ENCODE peak calls at places on chromosomes 5 and 9, in six cellular contexts. J, T, K, D, Q and B are unnamed samples.

GRCh38 chr9:37430841-37431597 is 8.5 kb downstream of the GRHPR start:
- DNase-seq in J (no peak), T (peak), K (no peak), D (no peak), Q (no peak), B (peak)

GRCh38 chr5:80668016-80668969 is 13.5 kb upstream of the DHFR start:
- DNase-seq in J (no peak), T (no peak), K (no peak), D (peak), Q (no peak), B (no peak)

GRCh38 chr5:73193592-73193991 is 20.6 kb downstream of the TMEM174 start:
- DNase-seq in J (no peak), T (no peak), K (no peak), D (no peak), Q (no peak), B (no peak)

GRCh38 chr9:136996361-136997281 is at the start of gene CLIC3:
- DNase-seq in J (peak), T (no peak), K (no peak), D (no peak), Q (no peak), B (no peak)

GRCh38 chr5:42949348-42950090 is 90.6 kb downstream of the ANXA2R start:
- DNase-seq in J (peak), T (peak), K (peak), D (peak), Q (peak), B (peak)

GRCh38 chr5:119315516-119315949 is 40.3 kb upstream of the TNFAIP8 start:
- DNase-seq in J (peak), T (peak), K (peak), D (peak), Q (no peak), B (no peak)

GRCh38 chr9:75979362-75979761 is 88.9 kb downstream of the PCSK5 start:
- DNase-seq in J (no peak), T (peak), K (peak), D (no peak), Q (no peak), B (no peak)

GRCh38 chr9:90778746-90779145 is 22.9 kb upstream of the SYK start:
- DNase-seq in J (no peak), T (no peak), K (no peak), D (no peak), Q (no peak), B (no peak)

GRCh38 chr9:21831841-21832509 is 29.5 kb downstream of the MTAP start:
- DNase-seq in J (peak), T (peak), K (peak), D (no peak), Q (no peak), B (peak)

GRCh38 chr9:14068690-14069089 is 245.3 kb downstream of the NFIB start:
- DNase-seq in J (no peak), T (no peak), K (no peak), D (no peak), Q (no peak), B (no peak)

GRCh38 chr5:154189256-154189818 is 1.2 kb upstream of the GALNT10 start:
- DNase-seq in J (no peak), T (peak), K (no peak), D (peak), Q (no peak), B (peak)

GRCh38 chr9:113241161-113241560 is 19.8 kb downstream of the SLC31A1 start:
- DNase-seq in J (no peak), T (no peak), K (no peak), D (no peak), Q (no peak), B (no peak)

GRCh38 chr5:81125959-81126358 is 107.2 kb upstream of the CKMT2 start:
- DNase-seq in J (no peak), T (no peak), K (no peak), D (no peak), Q (no peak), B (no peak)

GRCh38 chr5:56302027-56302426 is 68.9 kb upstream of the ANKRD55 start:
- DNase-seq in J (peak), T (no peak), K (peak), D (no peak), Q (no peak), B (peak)

GRCh38 chr5:81212211-81212687 is 20.9 kb upstream of the CKMT2 start:
- DNase-seq in J (no peak), T (no peak), K (no peak), D (no peak), Q (no peak), B (no peak)

GRCh38 chr9:101148344-101148743 is 119.8 kb downstream of the PLPPR1 start:
- DNase-seq in J (no peak), T (no peak), K (no peak), D (no peak), Q (no peak), B (no peak)

GRCh38 chr9:407255-407654 is 192.6 kb downstream of the DOCK8 start:
- DNase-seq in J (no peak), T (peak), K (no peak), D (no peak), Q (no peak), B (no peak)

GRCh38 chr9:132006657-132007370 is 72.9 kb downstream of the MED27 start:
- DNase-seq in J (no peak), T (peak), K (peak), D (no peak), Q (no peak), B (peak)

GRCh38 chr5:140143521-140144258 is 18.0 kb downstream of the IGIP start:
- DNase-seq in J (no peak), T (no peak), K (no peak), D (no peak), Q (no peak), B (no peak)

GRCh38 chr9:127970401-127971313 is 10.1 kb downstream of the EEIG1 start:
- DNase-seq in J (peak), T (no peak), K (no peak), D (peak), Q (no peak), B (no peak)

GRCh38 chr9:112174223-112174964 is 703 bp downstream of the SUSD1 start:
- DNase-seq in J (peak), T (peak), K (no peak), D (peak), Q (no peak), B (peak)

GRCh38 chr5:106481375-106481774 is 1189.4 kb downstream of the EFNA5 start:
- DNase-seq in J (no peak), T (no peak), K (peak), D (no peak), Q (no peak), B (peak)

DNA sequence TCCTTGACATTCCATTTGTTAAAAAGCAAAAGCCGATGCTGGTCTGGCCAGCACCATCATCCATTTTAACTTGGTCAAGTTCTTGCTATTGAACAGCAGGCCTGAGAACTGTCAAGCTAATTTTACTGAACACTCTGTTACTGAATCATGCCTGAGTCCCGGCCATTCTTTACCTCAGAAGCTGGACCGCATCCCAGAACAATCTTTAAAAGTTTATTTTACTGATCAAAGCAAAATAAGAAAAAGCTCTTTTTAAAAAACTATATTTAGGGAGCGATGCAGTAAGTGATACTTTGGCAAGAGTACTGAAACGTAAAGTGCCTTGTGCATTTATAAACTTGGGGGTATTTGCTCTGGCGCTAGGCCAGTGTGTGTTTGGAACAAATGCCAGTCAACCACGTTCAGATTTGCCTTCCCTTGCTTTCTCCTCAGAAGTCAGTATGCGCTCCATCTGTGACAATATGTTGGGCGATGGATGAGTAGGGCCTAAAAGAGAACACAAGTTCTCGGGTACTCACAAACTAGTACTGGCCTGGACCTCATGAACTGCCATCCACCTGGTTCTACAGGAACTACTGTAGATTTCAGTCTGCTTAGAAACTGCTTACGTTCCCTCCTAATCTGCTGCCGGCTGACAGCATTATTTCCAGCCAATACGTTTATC is 161.9 kb downstream of the MAPKAP1 start:
- DNase-seq in J (peak), T (peak), K (peak), D (no peak), Q (no peak), B (peak)
- H3K4me3 ChIP-seq in J (no peak), T (no peak), K (no peak), D (no peak), Q (no peak), B (no peak)

DNA sequence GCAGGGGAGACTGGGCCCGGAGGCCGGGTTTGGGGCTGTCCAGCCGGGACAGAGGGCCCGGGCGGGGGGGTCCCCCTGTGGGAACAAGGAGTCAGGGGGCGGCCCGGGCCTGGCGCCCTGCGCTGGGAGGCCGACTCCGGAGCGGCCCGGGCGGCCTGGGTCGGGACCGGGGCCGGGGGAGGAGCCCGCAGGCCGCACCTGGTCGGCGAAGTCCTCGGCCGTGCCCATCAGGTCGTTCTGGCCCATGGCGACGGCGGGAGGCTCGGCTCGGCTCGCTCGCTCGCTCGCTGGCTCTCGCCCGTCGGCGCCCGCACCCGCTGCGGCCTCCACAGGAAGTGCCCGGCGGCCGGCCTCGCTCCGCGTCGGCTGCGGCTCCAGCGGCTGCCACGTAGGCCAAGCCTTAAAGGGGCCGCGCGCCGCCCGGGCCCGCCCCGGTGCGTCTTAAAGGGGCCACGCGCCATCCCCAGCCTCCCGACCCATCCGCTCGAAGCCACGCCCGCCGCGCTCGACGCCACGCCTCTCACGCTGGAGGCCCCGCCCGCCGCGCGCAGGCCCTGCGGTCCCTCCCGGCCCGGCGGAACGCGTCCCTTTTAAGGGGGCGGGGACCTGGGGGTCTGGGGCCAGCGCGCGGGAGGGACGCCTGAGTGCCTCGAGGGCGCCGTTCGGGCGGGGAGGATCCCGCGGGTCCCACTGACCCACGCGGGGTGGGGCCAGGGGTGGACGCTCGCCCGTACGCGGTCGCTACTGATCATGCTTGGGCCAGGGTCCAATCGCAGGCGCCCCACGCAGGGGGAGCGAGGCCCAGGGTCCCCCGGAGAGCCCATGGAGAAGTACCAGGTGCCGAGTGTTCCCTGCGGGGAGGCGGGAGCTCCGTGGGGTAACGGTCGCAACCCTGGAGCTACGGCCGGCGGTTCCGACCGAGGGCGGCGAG is at the start of the genes STKLD1 and SURF4:
- DNase-seq in J (peak), T (peak), K (peak), D (peak), Q (peak), B (peak)
- TF ChIP-seq CTCF in J (no peak), T (no peak), K (no peak), D (no peak), Q (no peak), B (no peak)

GRCh38 chr5:142322403-142322746 is 2.4 kb downstream of the SPRY4 start:
- DNase-seq in J (no peak), T (no peak), K (no peak), D (no peak), Q (no peak), B (no peak)
- H3K4me3 ChIP-seq in J (peak), T (no peak), K (peak), D (no peak), Q (peak), B (peak)

DNA sequence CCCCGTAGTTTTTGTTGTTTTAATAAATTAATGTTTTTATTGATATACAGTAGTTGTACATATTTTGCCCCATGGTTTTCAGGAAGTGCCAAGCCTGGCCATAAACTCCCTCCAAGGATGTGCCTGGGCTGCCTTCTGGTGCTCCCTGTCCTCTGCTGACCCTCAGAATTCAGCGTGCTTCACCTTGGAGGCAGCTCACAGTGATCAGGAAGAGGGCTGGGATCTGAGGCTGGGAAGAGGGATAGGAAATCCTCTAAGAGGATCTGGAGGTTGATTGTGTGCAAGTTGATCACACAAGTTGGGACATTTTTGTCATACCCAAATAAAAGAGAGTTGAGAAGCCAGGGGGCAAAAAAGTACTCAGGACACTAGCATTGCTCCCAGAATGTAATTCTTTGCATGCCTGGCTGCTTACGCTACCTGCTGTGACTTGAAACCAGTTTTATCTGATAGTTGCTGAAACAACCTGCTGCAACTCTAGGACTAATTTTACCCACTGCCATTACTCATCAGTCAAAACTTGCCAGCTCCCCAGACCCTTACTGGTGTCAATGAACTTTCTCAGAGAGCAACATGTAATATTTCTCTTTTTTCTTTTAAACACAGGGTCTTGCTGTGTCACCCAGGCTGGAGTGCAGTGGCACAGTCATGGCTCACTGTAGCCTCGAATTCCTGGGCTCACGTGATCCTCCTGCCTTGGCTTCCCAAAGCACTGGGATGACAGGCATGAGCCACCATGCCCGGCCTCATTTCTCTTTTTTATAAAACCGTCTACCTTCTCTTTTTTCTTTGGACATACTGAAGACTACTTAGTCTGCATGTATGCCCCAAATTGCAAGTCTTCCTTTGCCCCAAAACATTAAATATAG is 29.0 kb downstream of the PDE6A start:
- DNase-seq in J (peak), T (no peak), K (no peak), D (no peak), Q (no peak), B (peak)
- TF ChIP-seq CTCF in J (no peak), T (no peak), K (no peak), D (no peak), Q (no peak), B (no peak)

GRCh38 chr5:178831049-178831448 is 28.7 kb upstream of the ZNF354B start:
- DNase-seq in J (no peak), T (no peak), K (no peak), D (no peak), Q (no peak), B (no peak)
- H3K4me3 ChIP-seq in J (no peak), T (no peak), K (no peak), D (no peak), Q (no peak), B (no peak)

DNA sequence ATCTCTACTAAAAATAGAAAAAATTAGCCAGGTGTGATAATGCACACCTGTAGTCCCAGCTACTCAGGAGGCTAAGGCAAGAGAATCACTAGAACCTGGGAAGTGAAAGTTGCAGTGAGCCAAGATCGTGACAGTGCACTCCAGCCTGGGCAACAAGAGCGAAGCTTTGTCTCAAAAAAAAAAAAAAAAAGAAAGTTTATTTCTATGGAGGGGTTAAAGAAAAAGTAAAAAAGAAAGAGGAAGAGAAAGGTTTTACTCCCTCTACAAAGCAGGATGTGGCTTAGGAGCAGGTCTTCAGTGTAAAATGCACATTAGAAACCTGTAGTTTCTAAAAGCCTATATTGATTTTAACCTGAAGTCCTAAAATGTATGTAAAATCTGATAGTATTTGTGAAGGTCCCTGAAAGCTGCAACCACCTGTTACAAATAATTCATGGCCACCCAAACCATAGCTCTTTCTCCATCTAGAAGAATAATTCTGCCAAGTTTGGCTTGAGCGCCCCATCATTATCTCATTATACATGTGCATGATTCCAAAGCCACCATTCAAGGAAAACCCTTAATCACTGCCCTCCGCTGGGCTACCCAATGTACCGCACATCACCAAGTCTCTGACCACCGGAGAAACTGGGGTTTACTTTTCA is 3.4 kb downstream of the FNBP1 start:
- DNase-seq in J (peak), T (peak), K (no peak), D (no peak), Q (no peak), B (no peak)
- TF ChIP-seq CTCF in J (peak), T (peak), K (no peak), D (no peak), Q (no peak), B (peak)